ENCODE peak calls at places on chromosomes 4 and X, in seven cellular contexts. G is upper lobe of right lung, S is AG04450, N is mucosa of descending colon, Q is fibroblast of lung, D is heart left ventricle, W is PC-3. V is an unnamed sample.

GRCh38 chr4:154160925-154161324 is 330.7 kb downstream of the DCHS2 start:
- DNase-seq in N (no peak), W (no peak), S (no peak), Q (no peak), G (no peak), D (no peak), V (no peak)

GRCh38 chrX:7109838-7110793 is 37.4 kb upstream of the STS start:
- DNase-seq in S (no peak), Q (no peak), N (no peak), G (no peak), W (no peak), D (no peak), V (no peak)

GRCh38 chrX:24369816-24370215 is 9.4 kb downstream of the SUPT20HL1 start:
- DNase-seq in W (no peak), D (no peak), N (no peak), Q (no peak), S (no peak), G (no peak), V (no peak)

GRCh38 chr4:137390141-137390540 is 142.2 kb downstream of the PCDH18 start:
- DNase-seq in S (no peak), W (no peak), Q (peak; percentile 79), D (no peak), N (no peak), G (no peak), V (peak; percentile 46)

GRCh38 chr4:188934320-188934975 is 795.2 kb downstream of the TRIML1 start:
- DNase-seq in N (no peak), S (peak; percentile 51), W (peak; percentile 17), G (no peak), D (no peak), Q (peak; percentile 13), V (peak; percentile 27)

GRCh38 chrX:54824195-54824594 is 16.6 kb downstream of the MAGED2 start:
- DNase-seq in W (peak; percentile 8), G (no peak), Q (no peak), S (no peak), N (no peak), D (no peak), V (no peak)

GRCh38 chr4:25687763-25688162 is 32.1 kb downstream of the SLC34A2 start:
- DNase-seq in W (no peak), S (no peak), Q (no peak), G (no peak), N (no peak), D (no peak), V (no peak)

GRCh38 chr4:92969650-92970370 is 666.0 kb downstream of the GRID2 start:
- DNase-seq in Q (peak; percentile 95), W (peak; percentile 88), S (peak; percentile 71), G (no peak), D (no peak), N (no peak), V (peak; percentile 86)

DNA sequence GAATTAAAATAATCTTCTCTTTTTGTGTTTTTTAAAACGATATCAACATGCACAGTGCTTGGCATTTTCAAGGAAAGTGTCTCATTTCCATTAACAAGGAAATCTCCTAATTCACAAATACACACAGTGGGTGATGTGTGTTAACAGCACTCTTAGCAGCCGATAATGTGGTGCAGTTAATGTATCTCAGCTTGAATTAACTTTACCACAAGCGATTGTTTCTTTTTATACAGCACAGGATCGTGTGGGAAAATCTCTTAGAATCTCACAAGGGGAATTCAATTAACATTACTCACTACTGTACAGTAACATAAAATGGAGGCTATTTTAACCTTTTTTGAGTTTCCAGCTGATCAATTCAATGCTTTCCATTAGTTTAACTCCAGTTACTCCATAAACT is 1841.9 kb downstream of the STIM2 start:
- DNase-seq in G (no peak), Q (no peak), W (no peak), N (no peak), S (no peak), D (no peak), V (peak; percentile 25)
- H3K4me3 ChIP-seq in G (no peak overlapping the region), Q (no peak overlapping the region), W (no peak overlapping the region), N (no peak overlapping the region), S (no peak overlapping the region), D (no peak overlapping the region), V (no peak overlapping the region)

DNA sequence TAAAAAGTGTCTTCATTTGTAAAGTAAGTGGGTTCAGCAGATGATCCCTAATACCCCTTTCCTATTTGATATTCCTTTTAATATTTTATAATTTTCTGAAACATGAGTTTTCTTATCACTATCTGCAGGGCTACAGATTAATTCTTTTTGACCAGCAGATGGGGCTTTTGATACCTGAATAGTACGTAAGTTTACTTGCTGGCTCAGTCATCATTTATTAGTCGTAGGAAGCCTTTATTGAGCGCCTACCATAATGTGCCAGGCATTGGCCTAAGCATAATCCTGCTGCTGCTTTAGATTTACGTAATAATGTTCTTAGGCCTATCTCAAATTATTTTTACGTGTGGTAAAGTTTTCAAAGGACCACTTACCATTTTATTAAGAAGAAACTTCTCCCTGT is 33.1 kb downstream of the OSTC start:
- DNase-seq in W (peak; percentile 49), N (no peak), Q (peak; percentile 51), S (no peak), G (no peak), D (no peak), V (peak; percentile 48)
- TF ChIP-seq CTCF in W (peak; percentile 59), N (no peak), Q (peak; percentile 20), S (peak; percentile 55), G (peak; percentile 24), D (peak; percentile 32), V (peak; percentile 50)

DNA sequence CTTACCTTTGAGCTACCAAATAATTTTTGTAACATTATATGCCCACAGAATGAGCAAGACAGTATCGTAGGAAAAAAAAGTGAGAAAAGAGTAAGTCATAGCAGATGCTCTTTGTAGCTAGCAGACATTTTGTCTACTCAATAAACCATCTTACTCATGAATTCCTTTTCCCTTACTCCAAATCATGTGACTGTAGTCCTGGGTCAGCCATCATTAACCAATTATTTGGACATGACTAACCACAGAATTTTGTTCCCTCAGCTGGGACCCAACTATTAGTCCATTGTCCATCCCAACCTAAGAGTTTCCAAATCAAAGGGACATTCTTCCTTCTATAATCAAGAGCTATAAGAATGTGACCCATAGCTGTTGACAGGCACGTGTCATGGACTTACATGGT is 11.4 kb downstream of the UBE2D3 start:
- DNase-seq in Q (peak; percentile 83), N (no peak), G (no peak), D (no peak), W (peak; percentile 79), S (peak; percentile 73), V (peak; percentile 87)
- H3K4me3 ChIP-seq in Q (peak overlapping the region; percentile 12), N (no peak overlapping the region), G (no peak overlapping the region), D (no peak overlapping the region), W (no peak overlapping the region), S (no peak overlapping the region), V (no peak overlapping the region)

GRCh38 chr4:120286813-120287212 is 220.2 kb upstream of the MAD2L1 start:
- DNase-seq in W (peak; percentile 3), N (no peak), S (no peak), G (no peak), D (no peak), Q (peak; percentile 2), V (no peak)
- TF ChIP-seq CTCF in W (peak; percentile 55), N (no peak), S (no peak), G (peak; percentile 22), D (no peak), Q (no peak), V (peak; percentile 18)

V was measured in AG10803.